ENCODE peak calls at places on chromosome 14, in ten cellular contexts. B, N, J, D, S, R, X, I, A and C are unnamed samples.
A peak's percentile ranks its signal among the peaks of the same experiment; 100 is the strongest.

GRCh38 chr14:105439710-105440553 is 20.3 kb downstream of the MTA1 start:
- DNase-seq in A (no peak), I (no peak), D (no peak), X (no peak), N (peak; percentile 60), R (no peak), B (no peak), J (no peak), S (no peak), C (no peak)

GRCh38 chr14:51593397-51593796 is 58.3 kb upstream of the FRMD6 start:
- DNase-seq in X (no peak), J (no peak), S (no peak), D (no peak), A (no peak), I (no peak), N (no peak), R (no peak), B (no peak), C (no peak)

GRCh38 chr14:24261256-24261968 is 1.6 kb downstream of the TGM1 start:
- DNase-seq in I (no peak), A (no peak), B (no peak), N (no peak), S (no peak), R (no peak), D (no peak), X (no peak), J (no peak), C (no peak)

GRCh38 chr14:21923820-21924219 is 250.2 kb upstream of the OR4E1 start:
- DNase-seq in R (peak; percentile 34), J (no peak), S (no peak), B (no peak), N (no peak), A (peak; percentile 17), I (no peak), D (no peak), X (no peak), C (no peak)

GRCh38 chr14:104202259-104203070 is 64.1 kb downstream of the KIF26A start:
- DNase-seq in N (no peak), J (no peak), D (no peak), A (no peak), R (no peak), S (no peak), I (no peak), B (no peak), X (no peak), C (no peak)

GRCh38 chr14:92499216-92499615 is 14.4 kb upstream of the RIN3 start:
- DNase-seq in D (no peak), I (no peak), A (no peak), N (no peak), S (no peak), R (no peak), B (no peak), J (no peak), X (no peak), C (no peak)

GRCh38 chr14:20412422-20412821 is 879 bp downstream of the TEP1 start:
- DNase-seq in I (no peak), R (no peak), B (no peak), S (peak; percentile 30), A (no peak), J (no peak), N (no peak), X (no peak), D (no peak), C (peak; percentile 51)

GRCh38 chr14:95862243-95862642 is 14.4 kb upstream of the TUNAR start:
- DNase-seq in D (no peak), J (no peak), N (no peak), R (no peak), X (no peak), B (no peak), S (peak; percentile 4), I (no peak), A (no peak), C (no peak)

GRCh38 chr14:21091784-21092146 is 6.7 kb downstream of the ZNF219 start:
- DNase-seq in S (no peak), J (no peak), R (no peak), I (no peak), D (peak; percentile 35), X (no peak), A (no peak), N (no peak), B (no peak), C (no peak)

GRCh38 chr14:99595034-99595433 is 9.0 kb downstream of the CCDC85C start:
- DNase-seq in B (no peak), J (no peak), R (no peak), D (no peak), I (peak; percentile 16), S (no peak), X (peak; percentile 19), N (no peak), A (peak; percentile 61), C (peak; percentile 67)

GRCh38 chr14:53929871-53930685 is 26.5 kb downstream of the BMP4 start:
- DNase-seq in D (no peak), S (no peak), B (no peak), R (no peak), X (no peak), I (no peak), J (no peak), A (peak; percentile 17), N (peak; percentile 22), C (peak; percentile 29)

GRCh38 chr14:99001241-99001640 is 270.8 kb downstream of the BCL11B start:
- DNase-seq in J (no peak), A (no peak), I (no peak), R (no peak), S (peak; percentile 10), N (no peak), X (no peak), D (no peak), B (no peak), C (no peak)

GRCh38 chr14:23284654-23285529 is 1.0 kb downstream of the HOMEZ start:
- DNase-seq in R (no peak), A (peak; percentile 12), D (no peak), X (no peak), J (no peak), N (no peak), S (no peak), B (no peak), I (no peak), C (peak; percentile 47)

GRCh38 chr14:99357856-99358390 is 85.9 kb upstream of the BCL11B start:
- DNase-seq in X (no peak), I (no peak), A (no peak), R (no peak), N (no peak), J (no peak), B (no peak), S (no peak), D (no peak), C (no peak)

GRCh38 chr14:22540286-22540685 is 48.7 kb downstream of the DAD1 start:
- DNase-seq in B (no peak), J (no peak), I (no peak), R (no peak), A (no peak), S (no peak), D (no peak), X (no peak), N (no peak), C (no peak)